ENCODE peak calls at places on chromosome 7, in six cellular contexts. D is AG04450, B is thoracic aorta, Z is cardiac fibroblast, K is astrocyte of the cerebellum, L is AG10803. U is an unnamed sample.

GRCh38 chr7:921581-922333 is 32.7 kb downstream of the ADAP1 start:
- DNase-seq in D (no peak), B (no peak), Z (no peak), K (no peak), L (no peak), U (no peak)

GRCh38 chr7:24955313-24955712 is 24.7 kb downstream of the OSBPL3 start:
- DNase-seq in D (no peak), B (no peak), Z (no peak), K (no peak), L (no peak), U (no peak)

GRCh38 chr7:72709909-72710308 is 118.1 kb downstream of the TYW1B start:
- DNase-seq in D (no peak), B (no peak), Z (no peak), K (no peak), L (no peak), U (no peak)

GRCh38 chr7:129831424-129832058 is 121.2 kb downstream of the UBE2H start:
- DNase-seq in D (peak; percentile 88), B (no peak), Z (peak; percentile 95), K (peak; percentile 90), L (peak; percentile 93), U (peak; percentile 89)

GRCh38 chr7:86653919-86654659 is 10.4 kb downstream of the GRM3 start:
- DNase-seq in D (no peak), B (no peak), Z (no peak), K (peak; percentile 15), L (peak; percentile 10), U (no peak)

GRCh38 chr7:150406311-150406564 is 27.1 kb downstream of the ZNF775 start:
- DNase-seq in D (no peak), B (no peak), Z (no peak), K (no peak), L (no peak), U (no peak)

GRCh38 chr7:11161499-11161898 is 187.8 kb downstream of the PHF14 start:
- DNase-seq in D (no peak), B (no peak), Z (no peak), K (no peak), L (no peak), U (no peak)

GRCh38 chr7:117186631-117187030 is 136.2 kb downstream of the WNT2 start:
- DNase-seq in D (no peak), B (no peak), Z (no peak), K (no peak), L (no peak), U (no peak)

GRCh38 chr7:44067064-44067951 is 1.9 kb upstream of the PGAM2 start:
- DNase-seq in D (no peak), B (no peak), Z (peak; percentile 16), K (no peak), L (no peak), U (no peak)

GRCh38 chr7:139560199-139560598 is 36.7 kb downstream of the CLEC2L start:
- DNase-seq in D (no peak), B (no peak), Z (no peak), K (no peak), L (no peak), U (no peak)

GRCh38 chr7:30970594-30971094 is 6.9 kb downstream of the GHRHR start:
- DNase-seq in D (no peak), B (no peak), Z (peak; percentile 17), K (no peak), L (no peak), U (peak; percentile 4)

GRCh38 chr7:70334883-70335282 is 736.6 kb downstream of the AUTS2 start:
- DNase-seq in D (no peak), B (no peak), Z (no peak), K (no peak), L (no peak), U (no peak)

GRCh38 chr7:1806354-1806753 is 136.3 kb downstream of the ELFN1 start:
- DNase-seq in D (no peak), B (no peak), Z (no peak), K (no peak), L (no peak), U (no peak)

GRCh38 chr7:155785536-155785935 is 26.7 kb downstream of the SHH start:
- DNase-seq in D (no peak), B (no peak), Z (peak; percentile 66), K (no peak), L (no peak), U (peak; percentile 63)

GRCh38 chr7:66413379-66414114 is 208.4 kb downstream of the TPST1 start:
- DNase-seq in D (peak; percentile 13), B (peak; percentile 50), Z (peak; percentile 67), K (peak; percentile 46), L (peak; percentile 37), U (peak; percentile 78)

GRCh38 chr7:1168422-1168821 is 8.4 kb upstream of the ZFAND2A start:
- DNase-seq in D (no peak), B (no peak), Z (no peak), K (no peak), L (no peak), U (no peak)

GRCh38 chr7:28312973-28313372 is 99.3 kb upstream of the CREB5 start:
- DNase-seq in D (no peak), B (no peak), Z (no peak), K (no peak), L (no peak), U (no peak)

GRCh38 chr7:40447345-40447744 is 312.5 kb downstream of the SUGCT start:
- DNase-seq in D (no peak), B (no peak), Z (no peak), K (no peak), L (no peak), U (no peak)
- TF ChIP-seq CTCF in D (no peak), B (no peak), Z (no peak), K (no peak), L (no peak), U (no peak)

GRCh38 chr7:36473454-36474282 is 84.0 kb downstream of the ANLN start:
- DNase-seq in D (no peak), B (no peak), Z (peak; percentile 59), K (no peak), L (no peak), U (peak; percentile 25)
- TF ChIP-seq CTCF in D (peak; percentile 50), B (no peak), Z (peak; percentile 57), K (peak; percentile 54), L (peak; percentile 53), U (peak; percentile 57)

GRCh38 chr7:134787720-134788119 is 8.3 kb downstream of the CALD1 start:
- DNase-seq in D (no peak), B (no peak), Z (peak; percentile 41), K (no peak), L (no peak), U (no peak)
- TF ChIP-seq CTCF in D (no peak), B (no peak), Z (no peak), K (no peak), L (no peak), U (no peak)

DNA sequence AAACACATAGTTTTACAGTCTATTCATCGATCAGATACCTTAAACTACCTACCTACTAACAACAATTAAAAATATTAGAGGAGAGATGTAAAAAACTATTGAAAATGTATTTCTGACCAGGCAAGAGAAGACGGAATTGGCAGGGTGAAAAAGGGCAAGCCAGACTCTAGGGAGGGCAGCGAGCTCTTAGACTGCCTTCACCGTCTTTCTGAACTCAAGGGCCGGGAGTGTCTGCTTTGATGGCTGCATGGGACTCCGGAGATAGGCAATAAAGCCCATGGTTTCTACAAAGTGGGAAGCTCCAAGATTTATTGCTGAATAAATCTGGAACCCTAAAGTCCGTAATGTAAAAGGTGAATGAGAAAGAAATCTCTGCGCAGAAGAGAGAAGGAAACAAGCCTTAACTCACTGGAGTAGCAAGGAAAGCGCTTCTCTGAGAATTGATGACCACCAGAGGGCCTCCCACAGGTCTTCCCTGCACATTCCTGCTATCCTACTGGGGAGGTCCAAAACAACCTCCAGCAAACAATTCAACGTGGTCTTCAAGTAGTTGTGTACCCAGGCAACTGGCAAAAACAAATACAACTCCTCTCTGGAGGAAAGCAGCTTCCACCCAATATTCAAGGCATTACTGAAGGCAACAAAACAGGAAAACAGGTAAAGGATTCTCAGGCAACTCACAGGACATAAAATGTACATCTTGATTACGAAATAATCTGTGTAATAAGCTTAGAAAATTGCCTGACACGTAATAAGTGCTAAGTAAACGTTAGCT is 181.3 kb downstream of the SDK1 start:
- DNase-seq in D (peak; percentile 3), B (no peak), Z (peak; percentile 77), K (peak; percentile 40), L (no peak), U (peak; percentile 25)
- TF ChIP-seq CTCF in D (peak; percentile 68), B (no peak), Z (peak; percentile 64), K (peak; percentile 74), L (no peak), U (peak; percentile 41)

DNA sequence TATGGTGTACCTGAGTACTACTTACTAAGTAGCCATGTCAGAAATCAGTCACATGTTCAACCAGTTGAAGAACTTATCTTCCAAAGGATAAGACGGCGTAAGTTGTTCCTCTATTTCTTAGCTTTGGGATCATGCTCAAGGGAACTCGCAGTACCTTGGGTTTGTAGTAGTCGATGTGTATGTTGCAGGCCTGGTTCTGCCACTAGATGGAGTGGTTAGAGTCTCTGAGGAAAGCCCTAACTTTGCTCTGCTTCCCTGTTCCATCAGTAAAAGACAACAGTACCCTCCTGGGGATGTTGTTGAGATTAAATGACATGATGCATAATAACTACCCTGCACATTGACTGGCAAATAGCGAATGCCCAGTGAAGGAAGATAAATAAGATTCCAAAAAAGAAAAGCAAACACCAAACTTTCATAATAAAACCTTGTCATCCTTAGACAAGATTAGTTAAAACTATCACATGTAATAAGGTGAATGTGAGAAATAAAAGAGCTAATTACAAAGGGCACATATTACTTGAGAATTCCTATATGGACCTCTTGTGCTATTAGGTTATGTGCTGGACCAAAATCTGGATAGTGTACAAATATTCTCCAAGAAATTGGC is 165.9 kb downstream of the ABCA13 start:
- DNase-seq in D (no peak), B (no peak), Z (peak; percentile 57), K (peak; percentile 13), L (peak; percentile 11), U (peak; percentile 36)
- TF ChIP-seq CTCF in D (peak; percentile 70), B (no peak), Z (peak; percentile 66), K (peak; percentile 85), L (peak; percentile 64), U (peak; percentile 62)

DNA sequence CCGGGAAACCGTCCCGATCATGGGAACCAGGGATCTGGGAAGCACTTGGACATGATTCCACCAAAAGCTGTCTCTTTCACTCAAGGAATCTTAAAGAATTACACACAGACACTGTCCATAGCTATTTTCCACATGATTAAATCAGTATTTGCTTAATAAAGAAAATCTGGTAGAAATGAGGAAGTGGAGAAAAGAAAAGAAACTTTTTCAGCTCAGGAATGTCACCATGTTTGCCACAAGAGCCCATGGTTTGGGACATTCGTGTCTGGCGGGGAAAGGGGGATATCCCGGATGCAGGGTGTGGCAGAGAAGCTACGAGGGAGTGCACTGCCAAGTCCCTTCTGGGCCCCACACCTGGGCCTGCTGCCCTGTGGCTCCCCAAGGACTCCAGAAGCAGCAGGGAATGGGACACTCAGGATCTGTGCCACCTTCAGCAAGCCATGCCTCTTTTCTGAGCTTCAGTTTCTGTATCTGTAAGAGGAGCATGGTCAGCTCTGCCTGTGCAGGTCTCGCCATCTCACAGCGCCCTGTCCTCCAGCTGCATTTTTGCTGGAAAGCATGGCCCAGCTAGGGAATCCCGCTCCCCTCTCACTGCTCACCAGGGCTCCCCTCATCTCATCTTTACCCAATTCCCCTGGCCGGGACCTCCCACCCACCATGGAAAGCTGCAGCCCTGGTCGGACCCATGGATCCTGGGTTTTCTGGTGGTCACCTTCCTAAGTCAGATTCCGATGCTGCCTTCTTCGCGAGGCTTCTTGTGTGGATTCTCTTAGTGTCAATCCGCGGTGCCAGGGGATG is 225.2 kb upstream of the GRB10 start:
- DNase-seq in D (no peak), B (no peak), Z (no peak), K (no peak), L (peak; percentile 49), U (no peak)
- TF ChIP-seq CTCF in D (no peak), B (no peak), Z (no peak), K (no peak), L (no peak), U (no peak)

GRCh38 chr7:143408247-143408685 is 390 bp downstream of the EPHA1 start:
- DNase-seq in D (no peak), B (no peak), Z (no peak), K (no peak), L (no peak), U (no peak)
- TF ChIP-seq CTCF in D (no peak), B (no peak), Z (no peak), K (no peak), L (no peak), U (no peak)